ENCODE peak calls at places on chromosomes 6 and 20, in five cellular contexts. One of them, this sample, is unnamed. For H3K4me1, the result is how much of the 10 kb centered on the place peaks cover.

GRCh38 chr6:149714442-149714841 is 3.5 kb downstream of the LATS1 start:
- DNase-seq in stomach: no peak
- DNase-seq in upper lobe of right lung: no peak
- DNase-seq in H9: no peak
- DNase-seq in CD8-positive, alpha-beta T cell: no peak
- DNase-seq in this sample: no peak

GRCh38 chr6:100904316-100904715 is 23.2 kb upstream of the ASCC3 start:
- DNase-seq in stomach: no peak
- DNase-seq in upper lobe of right lung: no peak
- DNase-seq in H9: no peak
- DNase-seq in CD8-positive, alpha-beta T cell: no peak
- DNase-seq in this sample: no peak

GRCh38 chr20:51758978-51759544 is 9.1 kb downstream of the ATP9A start:
- DNase-seq in stomach: no peak
- DNase-seq in upper lobe of right lung: no peak
- DNase-seq in H9: no peak
- DNase-seq in CD8-positive, alpha-beta T cell: no peak
- DNase-seq in this sample: no peak

GRCh38 chr20:22729616-22730236 is 145.4 kb upstream of the FOXA2 start:
- DNase-seq in stomach: no peak
- DNase-seq in upper lobe of right lung: no peak
- DNase-seq in H9: no peak
- DNase-seq in CD8-positive, alpha-beta T cell: no peak
- DNase-seq in this sample: no peak

GRCh38 chr6:113856011-113856551 is 1.1 kb upstream of the MARCKS start:
- DNase-seq in stomach: peak
- DNase-seq in upper lobe of right lung: no peak
- DNase-seq in H9: peak
- DNase-seq in CD8-positive, alpha-beta T cell: no peak
- DNase-seq in this sample: no peak

GRCh38 chr6:134064461-134064860 is 12.0 kb upstream of the SLC2A12 start:
- DNase-seq in stomach: no peak
- DNase-seq in upper lobe of right lung: no peak
- DNase-seq in H9: no peak
- DNase-seq in CD8-positive, alpha-beta T cell: no peak
- DNase-seq in this sample: no peak

GRCh38 chr6:36301781-36302180 is 31.9 kb downstream of the PNPLA1 start:
- DNase-seq in stomach: no peak
- DNase-seq in upper lobe of right lung: no peak
- DNase-seq in H9: no peak
- DNase-seq in CD8-positive, alpha-beta T cell: no peak
- DNase-seq in this sample: no peak

GRCh38 chr6:143139239-143139784 is 78.6 kb downstream of the AIG1 start:
- DNase-seq in stomach: no peak
- DNase-seq in upper lobe of right lung: no peak
- DNase-seq in H9: no peak
- DNase-seq in CD8-positive, alpha-beta T cell: no peak
- DNase-seq in this sample: no peak

GRCh38 chr20:63028461-63028921 is 21.7 kb upstream of the BHLHE23 start:
- DNase-seq in stomach: no peak
- DNase-seq in upper lobe of right lung: peak
- DNase-seq in H9: no peak
- DNase-seq in CD8-positive, alpha-beta T cell: no peak
- DNase-seq in this sample: peak

GRCh38 chr6:74467533-74468215 is 738.2 kb downstream of the COL12A1 start:
- DNase-seq in stomach: no peak
- DNase-seq in upper lobe of right lung: no peak
- DNase-seq in H9: no peak
- DNase-seq in CD8-positive, alpha-beta T cell: no peak
- DNase-seq in this sample: no peak

GRCh38 chr6:52994031-52994788 is 874 bp downstream of the GSTA4 start:
- DNase-seq in stomach: no peak
- DNase-seq in upper lobe of right lung: no peak
- DNase-seq in H9: no peak
- DNase-seq in CD8-positive, alpha-beta T cell: no peak
- DNase-seq in this sample: no peak

GRCh38 chr6:26175428-26176181 is 88.4 kb downstream of the HFE start:
- DNase-seq in stomach: no peak
- DNase-seq in upper lobe of right lung: no peak
- DNase-seq in H9: no peak
- DNase-seq in CD8-positive, alpha-beta T cell: peak
- DNase-seq in this sample: no peak

GRCh38 chr6:12291785-12292604 is 1.8 kb downstream of the EDN1 start:
- DNase-seq in stomach: peak
- DNase-seq in upper lobe of right lung: no peak
- DNase-seq in H9: peak
- DNase-seq in CD8-positive, alpha-beta T cell: no peak
- DNase-seq in this sample: no peak

GRCh38 chr20:45508068-45508886 is 7.1 kb downstream of the SPINT3 start:
- DNase-seq in stomach: no peak
- DNase-seq in upper lobe of right lung: no peak
- DNase-seq in H9: no peak
- DNase-seq in CD8-positive, alpha-beta T cell: no peak
- DNase-seq in this sample: no peak

GRCh38 chr6:104909140-104909525 is 47.8 kb upstream of the LIN28B start:
- DNase-seq in stomach: no peak
- DNase-seq in upper lobe of right lung: no peak
- DNase-seq in H9: no peak
- DNase-seq in CD8-positive, alpha-beta T cell: no peak
- DNase-seq in this sample: no peak

GRCh38 chr6:71290611-71291010 is 2.0 kb downstream of the OGFRL1 start:
- DNase-seq in stomach: no peak
- DNase-seq in upper lobe of right lung: no peak
- DNase-seq in H9: no peak
- DNase-seq in CD8-positive, alpha-beta T cell: no peak
- DNase-seq in this sample: no peak

GRCh38 chr6:16238057-16238657 is at the start of gene GMPR:
- DNase-seq in stomach: peak
- DNase-seq in upper lobe of right lung: peak
- DNase-seq in H9: peak
- DNase-seq in CD8-positive, alpha-beta T cell: peak
- DNase-seq in this sample: peak

GRCh38 chr6:132790450-132790849 is 8.0 kb downstream of the SLC18B1 start:
- DNase-seq in stomach: no peak
- DNase-seq in upper lobe of right lung: no peak
- DNase-seq in H9: no peak
- DNase-seq in CD8-positive, alpha-beta T cell: no peak
- DNase-seq in this sample: no peak

GRCh38 chr6:30323806-30324205 is 2.9 kb upstream of the TRIM39 start:
- DNase-seq in stomach: no peak
- DNase-seq in upper lobe of right lung: no peak
- DNase-seq in H9: no peak
- DNase-seq in CD8-positive, alpha-beta T cell: no peak
- DNase-seq in this sample: no peak

GRCh38 chr6:134454794-134455193 is 136.9 kb upstream of the SGK1 start:
- DNase-seq in stomach: no peak
- DNase-seq in upper lobe of right lung: no peak
- DNase-seq in H9: no peak
- DNase-seq in CD8-positive, alpha-beta T cell: no peak
- DNase-seq in this sample: no peak

GRCh38 chr6:106486236-106486635 is 125.7 kb downstream of the CRYBG1 start:
- DNase-seq in stomach: no peak
- DNase-seq in upper lobe of right lung: no peak
- DNase-seq in H9: no peak
- DNase-seq in CD8-positive, alpha-beta T cell: no peak
- DNase-seq in this sample: no peak

GRCh38 chr20:11467436-11467835 is 450.3 kb upstream of the BTBD3 start:
- DNase-seq in stomach: no peak
- DNase-seq in upper lobe of right lung: no peak
- DNase-seq in H9: no peak
- DNase-seq in CD8-positive, alpha-beta T cell: no peak
- DNase-seq in this sample: no peak

GRCh38 chr6:19024737-19025136 is 637.6 kb downstream of the RNF144B start:
- DNase-seq in stomach: no peak
- DNase-seq in upper lobe of right lung: no peak
- DNase-seq in H9: peak
- DNase-seq in CD8-positive, alpha-beta T cell: no peak
- DNase-seq in this sample: peak

GRCh38 chr6:154414021-154414813 is 57.6 kb upstream of the IPCEF1 start:
- DNase-seq in stomach: no peak
- DNase-seq in upper lobe of right lung: no peak
- DNase-seq in H9: no peak
- DNase-seq in CD8-positive, alpha-beta T cell: no peak
- DNase-seq in this sample: no peak

GRCh38 chr6:140850438-140850837 is 1282.3 kb upstream of the GJE1 start:
- DNase-seq in stomach: no peak
- DNase-seq in upper lobe of right lung: no peak
- DNase-seq in H9: no peak
- DNase-seq in CD8-positive, alpha-beta T cell: no peak
- DNase-seq in this sample: no peak

GRCh38 chr6:28940859-28941680 is 17.3 kb upstream of the TRIM27 start:
- DNase-seq in stomach: peak
- DNase-seq in upper lobe of right lung: no peak
- DNase-seq in H9: peak
- DNase-seq in CD8-positive, alpha-beta T cell: peak
- DNase-seq in this sample: peak

GRCh38 chr20:34874094-34874654 is 1.5 kb upstream of the GGT7 start:
- DNase-seq in stomach: peak
- DNase-seq in upper lobe of right lung: no peak
- DNase-seq in H9: peak
- DNase-seq in CD8-positive, alpha-beta T cell: peak
- DNase-seq in this sample: peak

GRCh38 chr6:89640804-89641203 is 2.3 kb upstream of the LYRM2 start:
- DNase-seq in stomach: no peak
- DNase-seq in upper lobe of right lung: no peak
- DNase-seq in H9: no peak
- DNase-seq in CD8-positive, alpha-beta T cell: no peak
- DNase-seq in this sample: no peak

GRCh38 chr20:33816191-33816590 is 5.0 kb downstream of the CHMP4B start:
- DNase-seq in stomach: no peak
- DNase-seq in upper lobe of right lung: no peak
- DNase-seq in H9: no peak
- DNase-seq in CD8-positive, alpha-beta T cell: no peak
- DNase-seq in this sample: no peak

GRCh38 chr20:33815671-33816070 is 4.5 kb downstream of the CHMP4B start:
- DNase-seq in stomach: no peak
- DNase-seq in upper lobe of right lung: no peak
- DNase-seq in H9: no peak
- DNase-seq in CD8-positive, alpha-beta T cell: no peak
- DNase-seq in this sample: no peak

GRCh38 chr20:33811763-33812672 is 870 bp downstream of the CHMP4B start:
- DNase-seq in stomach: peak
- DNase-seq in upper lobe of right lung: peak
- DNase-seq in H9: no peak
- DNase-seq in CD8-positive, alpha-beta T cell: no peak
- DNase-seq in this sample: no peak

GRCh38 chr20:33812673-33813462 is 1.7 kb downstream of the CHMP4B start:
- DNase-seq in stomach: no peak
- DNase-seq in upper lobe of right lung: no peak
- DNase-seq in H9: no peak
- DNase-seq in CD8-positive, alpha-beta T cell: no peak
- DNase-seq in this sample: no peak

DNA sequence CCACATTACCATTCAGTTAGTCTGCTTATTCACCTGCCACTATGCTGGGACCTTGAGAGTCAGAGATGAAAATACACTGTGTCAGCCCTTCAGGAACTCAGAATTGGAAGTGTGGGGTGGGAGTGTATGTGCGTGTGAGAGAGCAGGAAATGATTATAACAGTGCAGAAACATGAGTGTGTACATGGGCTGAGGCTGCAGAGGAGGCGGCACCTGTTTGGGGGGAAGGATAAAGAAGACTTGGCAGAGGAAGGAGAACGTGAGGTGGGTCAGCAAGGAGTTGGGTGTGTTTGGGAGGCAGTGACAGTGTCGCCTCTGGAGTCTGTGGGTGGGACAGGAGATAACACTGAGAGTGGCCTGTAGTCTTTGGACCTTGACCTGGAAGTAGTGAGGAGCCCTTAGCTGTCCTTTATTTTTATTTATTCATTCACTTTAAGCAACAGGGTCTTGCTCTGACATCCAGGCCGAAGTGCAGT is 3.1 kb downstream of the CHMP4B start:
- DNase-seq in stomach: no peak
- DNase-seq in upper lobe of right lung: no peak
- DNase-seq in H9: no peak
- DNase-seq in CD8-positive, alpha-beta T cell: no peak
- DNase-seq in this sample: no peak
- H3K4me1 ChIP-seq in stomach: half or more
- H3K4me1 ChIP-seq in upper lobe of right lung: half or more
- H3K4me1 ChIP-seq in H9: under half
- H3K4me1 ChIP-seq in CD8-positive, alpha-beta T cell: under half
- H3K4me1 ChIP-seq in this sample: under half

DNA sequence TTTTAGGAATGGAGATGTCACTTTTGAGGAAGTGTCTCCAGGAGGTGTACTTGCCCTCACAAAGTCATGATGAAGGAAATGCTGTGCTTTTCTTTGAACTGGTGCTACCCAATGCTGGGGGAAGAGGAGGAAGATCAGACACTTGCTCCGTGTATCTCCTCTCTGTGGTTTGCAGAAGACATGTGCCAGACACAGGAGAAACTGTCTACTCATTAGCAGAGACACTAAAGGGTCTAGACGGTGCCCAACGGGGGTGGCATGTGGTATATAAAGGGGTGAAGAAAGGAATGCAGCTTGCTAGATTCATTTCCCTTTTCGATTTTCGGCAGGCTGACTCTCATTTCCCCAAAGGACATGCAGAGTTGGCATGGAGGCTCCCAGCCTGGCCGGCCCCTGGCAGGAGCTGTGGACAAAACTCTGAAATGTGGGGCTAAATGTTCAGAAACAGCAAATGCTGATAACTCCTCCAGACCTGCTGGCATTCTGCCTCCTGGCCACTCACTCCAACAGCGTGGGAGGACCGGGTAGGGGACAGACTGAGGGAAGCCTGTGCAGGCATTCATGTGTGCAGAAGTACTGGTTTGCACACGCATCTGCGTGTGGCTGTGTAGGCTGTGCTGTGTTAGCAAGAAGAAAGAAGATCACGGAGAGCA is 59.6 kb upstream of the QKI start:
- DNase-seq in stomach: no peak
- DNase-seq in upper lobe of right lung: peak
- DNase-seq in H9: no peak
- DNase-seq in CD8-positive, alpha-beta T cell: no peak
- DNase-seq in this sample: no peak
- H3K4me1 ChIP-seq in stomach: under half
- H3K4me1 ChIP-seq in upper lobe of right lung: under half
- H3K4me1 ChIP-seq in H9: under half
- H3K4me1 ChIP-seq in CD8-positive, alpha-beta T cell: under half
- H3K4me1 ChIP-seq in this sample: under half

GRCh38 chr20:57043669-57044268 is 222.7 kb downstream of the BMP7 start:
- DNase-seq in stomach: no peak
- DNase-seq in upper lobe of right lung: peak
- DNase-seq in H9: no peak
- DNase-seq in CD8-positive, alpha-beta T cell: no peak
- DNase-seq in this sample: no peak
- H3K4me1 ChIP-seq in stomach: under half
- H3K4me1 ChIP-seq in upper lobe of right lung: under half
- H3K4me1 ChIP-seq in H9: under half
- H3K4me1 ChIP-seq in CD8-positive, alpha-beta T cell: under half
- H3K4me1 ChIP-seq in this sample: under half

DNA sequence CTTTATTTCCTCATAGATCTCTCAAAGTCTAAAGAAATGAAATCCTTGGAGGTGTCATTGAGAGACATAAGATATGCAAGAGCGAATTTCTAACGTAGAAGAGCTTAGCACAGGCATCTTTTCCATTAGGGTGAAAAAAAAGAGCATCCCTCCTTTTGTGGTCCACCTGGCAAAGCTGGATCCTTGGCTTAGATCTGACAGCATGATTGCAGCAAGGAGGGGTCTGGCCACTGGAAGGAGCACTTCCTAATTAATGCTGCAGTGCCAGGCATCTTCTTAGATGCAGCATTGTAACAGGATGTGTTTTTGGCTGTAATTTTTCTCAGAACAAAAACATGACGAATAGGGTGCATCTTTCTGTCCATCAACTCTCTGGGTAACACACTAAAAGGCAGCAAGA is 60.1 kb upstream of the TFAP2D start:
- DNase-seq in stomach: no peak
- DNase-seq in upper lobe of right lung: no peak
- DNase-seq in H9: no peak
- DNase-seq in CD8-positive, alpha-beta T cell: no peak
- DNase-seq in this sample: no peak
- H3K4me1 ChIP-seq in stomach: under half
- H3K4me1 ChIP-seq in upper lobe of right lung: under half
- H3K4me1 ChIP-seq in H9: under half
- H3K4me1 ChIP-seq in CD8-positive, alpha-beta T cell: under half
- H3K4me1 ChIP-seq in this sample: under half